ENCODE peak calls at places on chromosomes 16 and 17, in six cellular contexts. One of them, this sample, is unnamed.

GRCh38 chr17:34254651-34255380 is at the start of gene CCL2:
- DNase-seq in testis: peak
- DNase-seq in body of pancreas: peak
- DNase-seq in stomach: peak
- DNase-seq in adrenal gland: peak
- DNase-seq in Peyer's patch: peak
- DNase-seq in this sample: no peak

GRCh38 chr16:59212492-59213024 is 478.4 kb upstream of the GOT2 start:
- DNase-seq in testis: no peak
- DNase-seq in body of pancreas: no peak
- DNase-seq in stomach: no peak
- DNase-seq in adrenal gland: no peak
- DNase-seq in Peyer's patch: no peak
- DNase-seq in this sample: no peak

GRCh38 chr17:61235821-61236197 is 163.8 kb upstream of the TBX2 start:
- DNase-seq in testis: peak
- DNase-seq in body of pancreas: no peak
- DNase-seq in stomach: no peak
- DNase-seq in adrenal gland: no peak
- DNase-seq in Peyer's patch: no peak
- DNase-seq in this sample: no peak

GRCh38 chr16:57900796-57901479 is 70.0 kb downstream of the CNGB1 start:
- DNase-seq in testis: no peak
- DNase-seq in body of pancreas: no peak
- DNase-seq in stomach: no peak
- DNase-seq in adrenal gland: no peak
- DNase-seq in Peyer's patch: no peak
- DNase-seq in this sample: no peak

GRCh38 chr16:86962913-86963312 is 354.3 kb downstream of the C16orf95 start:
- DNase-seq in testis: no peak
- DNase-seq in body of pancreas: no peak
- DNase-seq in stomach: no peak
- DNase-seq in adrenal gland: no peak
- DNase-seq in Peyer's patch: no peak
- DNase-seq in this sample: no peak

GRCh38 chr17:47694018-47694817 is at the start of gene TBKBP1:
- DNase-seq in testis: peak
- DNase-seq in body of pancreas: peak
- DNase-seq in stomach: no peak
- DNase-seq in adrenal gland: peak
- DNase-seq in Peyer's patch: peak
- DNase-seq in this sample: peak

GRCh38 chr17:51029568-51030463 is 90.9 kb downstream of the SPAG9 start:
- DNase-seq in testis: no peak
- DNase-seq in body of pancreas: no peak
- DNase-seq in stomach: no peak
- DNase-seq in adrenal gland: no peak
- DNase-seq in Peyer's patch: no peak
- DNase-seq in this sample: no peak

GRCh38 chr17:12734852-12735430 is 54.4 kb upstream of the ARHGAP44 start:
- DNase-seq in testis: peak
- DNase-seq in body of pancreas: no peak
- DNase-seq in stomach: no peak
- DNase-seq in adrenal gland: peak
- DNase-seq in Peyer's patch: no peak
- DNase-seq in this sample: no peak

GRCh38 chr17:42174126-42174783 is 6.7 kb downstream of the KCNH4 start:
- DNase-seq in testis: no peak
- DNase-seq in body of pancreas: no peak
- DNase-seq in stomach: no peak
- DNase-seq in adrenal gland: no peak
- DNase-seq in Peyer's patch: no peak
- DNase-seq in this sample: no peak

GRCh38 chr17:63695889-63696288 is 4.0 kb downstream of the LIMD2 start:
- DNase-seq in testis: no peak
- DNase-seq in body of pancreas: no peak
- DNase-seq in stomach: no peak
- DNase-seq in adrenal gland: no peak
- DNase-seq in Peyer's patch: no peak
- DNase-seq in this sample: no peak
- TF ChIP-seq POLR2A in testis: no peak
- TF ChIP-seq POLR2A in body of pancreas: no peak
- TF ChIP-seq POLR2A in stomach: no peak
- TF ChIP-seq POLR2A in adrenal gland: no peak
- TF ChIP-seq POLR2A in Peyer's patch: no peak
- TF ChIP-seq POLR2A in this sample: no peak

DNA sequence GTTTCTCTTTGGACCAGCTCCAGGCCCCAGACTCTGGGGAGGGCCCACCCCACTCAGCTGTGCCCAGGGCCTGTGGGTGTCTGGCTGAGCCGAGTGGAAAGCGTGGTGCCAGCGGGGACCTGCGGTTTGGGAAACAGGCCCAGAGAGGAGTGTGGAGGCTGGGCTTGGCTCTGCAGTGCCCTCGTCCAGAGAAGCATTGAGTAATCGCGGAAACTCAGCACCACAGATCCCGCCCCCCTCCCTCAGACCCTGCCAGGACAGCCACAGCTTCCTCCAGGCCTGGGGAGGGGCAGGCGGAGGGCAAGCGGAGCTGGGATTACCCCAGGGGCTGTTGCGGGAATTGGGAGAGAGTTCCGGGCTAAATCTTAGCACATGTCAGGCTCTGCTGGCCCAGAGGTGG is 14.6 kb upstream of the PITPNA start:
- DNase-seq in testis: peak
- DNase-seq in body of pancreas: peak
- DNase-seq in stomach: peak
- DNase-seq in adrenal gland: peak
- DNase-seq in Peyer's patch: peak
- DNase-seq in this sample: peak
- TF ChIP-seq POLR2A in testis: no peak
- TF ChIP-seq POLR2A in body of pancreas: no peak
- TF ChIP-seq POLR2A in stomach: no peak
- TF ChIP-seq POLR2A in adrenal gland: peak
- TF ChIP-seq POLR2A in Peyer's patch: no peak
- TF ChIP-seq POLR2A in this sample: no peak

GRCh38 chr17:8235676-8236075 is 12.2 kb downstream of the CTC1 start:
- DNase-seq in testis: no peak
- DNase-seq in body of pancreas: no peak
- DNase-seq in stomach: no peak
- DNase-seq in adrenal gland: no peak
- DNase-seq in Peyer's patch: no peak
- DNase-seq in this sample: no peak
- TF ChIP-seq POLR2A in testis: no peak
- TF ChIP-seq POLR2A in body of pancreas: no peak
- TF ChIP-seq POLR2A in stomach: no peak
- TF ChIP-seq POLR2A in adrenal gland: no peak
- TF ChIP-seq POLR2A in Peyer's patch: no peak
- TF ChIP-seq POLR2A in this sample: no peak

DNA sequence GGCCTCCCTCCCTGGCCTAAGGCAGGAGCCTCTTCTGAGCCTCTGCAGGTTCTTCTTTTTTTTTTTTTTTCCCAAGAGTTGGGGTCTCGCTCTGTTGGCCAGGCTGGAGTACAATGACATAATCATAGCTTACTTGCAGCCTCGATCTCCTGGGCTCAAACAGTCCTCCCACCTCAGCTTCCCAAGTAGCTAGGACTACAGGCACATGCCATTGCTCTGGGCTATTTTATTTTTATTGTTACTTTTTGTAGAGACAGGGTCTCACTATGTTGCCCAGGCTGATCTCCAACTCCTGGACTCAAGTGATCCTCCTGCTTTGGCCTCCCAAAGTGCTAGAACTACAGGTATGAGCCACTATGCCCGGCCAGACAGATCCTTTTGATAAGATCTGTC is 32.6 kb downstream of the SBK1 start:
- DNase-seq in testis: no peak
- DNase-seq in body of pancreas: no peak
- DNase-seq in stomach: no peak
- DNase-seq in adrenal gland: peak
- DNase-seq in Peyer's patch: no peak
- DNase-seq in this sample: peak
- TF ChIP-seq POLR2A in testis: no peak
- TF ChIP-seq POLR2A in body of pancreas: no peak
- TF ChIP-seq POLR2A in stomach: no peak
- TF ChIP-seq POLR2A in adrenal gland: no peak
- TF ChIP-seq POLR2A in Peyer's patch: no peak
- TF ChIP-seq POLR2A in this sample: no peak

This sample was measured in upper lobe of left lung.